ENCODE peak calls at places on chromosome 17, in four cellular contexts. One of them, this sample, is unnamed.

GRCh38 chr17:50952889-50953288 is 86.7 kb upstream of the TOB1 start:
- DNase-seq in NCI-H2081 treated with DMSO at 0.1 percent for 48 hours: no peak
- DNase-seq in T-helper 17 cell: no peak
- DNase-seq in fibroblast of lung: no peak
- DNase-seq in this sample: no peak

GRCh38 chr17:2547176-2547575 is 35.5 kb upstream of the METTL16 start:
- DNase-seq in NCI-H2081 treated with DMSO at 0.1 percent for 48 hours: no peak
- DNase-seq in T-helper 17 cell: no peak
- DNase-seq in fibroblast of lung: peak
- DNase-seq in this sample: peak

GRCh38 chr17:17789828-17790672 is 46.7 kb downstream of the SREBF1 start:
- DNase-seq in NCI-H2081 treated with DMSO at 0.1 percent for 48 hours: no peak
- DNase-seq in T-helper 17 cell: no peak
- DNase-seq in fibroblast of lung: no peak
- DNase-seq in this sample: no peak

GRCh38 chr17:31310260-31310659 is 3.6 kb downstream of the EVI2B start:
- DNase-seq in NCI-H2081 treated with DMSO at 0.1 percent for 48 hours: no peak
- DNase-seq in T-helper 17 cell: peak
- DNase-seq in fibroblast of lung: no peak
- DNase-seq in this sample: no peak

GRCh38 chr17:26792486-26792885 is 501.4 kb upstream of the WSB1 start:
- DNase-seq in NCI-H2081 treated with DMSO at 0.1 percent for 48 hours: no peak
- DNase-seq in T-helper 17 cell: no peak
- DNase-seq in fibroblast of lung: peak
- DNase-seq in this sample: peak

GRCh38 chr17:72471296-72471695 is 350.5 kb downstream of the SOX9 start:
- DNase-seq in NCI-H2081 treated with DMSO at 0.1 percent for 48 hours: no peak
- DNase-seq in T-helper 17 cell: no peak
- DNase-seq in fibroblast of lung: no peak
- DNase-seq in this sample: no peak

GRCh38 chr17:35460354-35460851 is 11.8 kb upstream of the SLFN13 start:
- DNase-seq in NCI-H2081 treated with DMSO at 0.1 percent for 48 hours: no peak
- DNase-seq in T-helper 17 cell: peak
- DNase-seq in fibroblast of lung: no peak
- DNase-seq in this sample: no peak

GRCh38 chr17:4587803-4588202 is 3.5 kb downstream of the SMTNL2 start:
- DNase-seq in NCI-H2081 treated with DMSO at 0.1 percent for 48 hours: no peak
- DNase-seq in T-helper 17 cell: no peak
- DNase-seq in fibroblast of lung: no peak
- DNase-seq in this sample: no peak

GRCh38 chr17:46179375-46179999 is 13.7 kb downstream of the KANSL1 start:
- DNase-seq in NCI-H2081 treated with DMSO at 0.1 percent for 48 hours: no peak
- DNase-seq in T-helper 17 cell: no peak
- DNase-seq in fibroblast of lung: no peak
- DNase-seq in this sample: no peak

GRCh38 chr17:51064061-51064735 is 56.5 kb downstream of the SPAG9 start:
- DNase-seq in NCI-H2081 treated with DMSO at 0.1 percent for 48 hours: no peak
- DNase-seq in T-helper 17 cell: no peak
- DNase-seq in fibroblast of lung: peak
- DNase-seq in this sample: no peak

GRCh38 chr17:45324336-45324735 is 7.5 kb upstream of the MAP3K14 start:
- DNase-seq in NCI-H2081 treated with DMSO at 0.1 percent for 48 hours: no peak
- DNase-seq in T-helper 17 cell: no peak
- DNase-seq in fibroblast of lung: no peak
- DNase-seq in this sample: no peak

GRCh38 chr17:416293-417206 is 63.9 kb upstream of the RPH3AL start:
- DNase-seq in NCI-H2081 treated with DMSO at 0.1 percent for 48 hours: no peak
- DNase-seq in T-helper 17 cell: no peak
- DNase-seq in fibroblast of lung: no peak
- DNase-seq in this sample: no peak

GRCh38 chr17:77496401-77496801 is 355.6 kb downstream of the SEC14L1 start:
- DNase-seq in NCI-H2081 treated with DMSO at 0.1 percent for 48 hours: no peak
- DNase-seq in T-helper 17 cell: no peak
- DNase-seq in fibroblast of lung: no peak
- DNase-seq in this sample: no peak

GRCh38 chr17:2852211-2852610 is 56.0 kb downstream of the RAP1GAP2 start:
- DNase-seq in NCI-H2081 treated with DMSO at 0.1 percent for 48 hours: no peak
- DNase-seq in T-helper 17 cell: no peak
- DNase-seq in fibroblast of lung: no peak
- DNase-seq in this sample: no peak

GRCh38 chr17:79707931-79708891 is 22.5 kb upstream of the ENPP7 start:
- DNase-seq in NCI-H2081 treated with DMSO at 0.1 percent for 48 hours: no peak
- DNase-seq in T-helper 17 cell: peak
- DNase-seq in fibroblast of lung: no peak
- DNase-seq in this sample: peak

GRCh38 chr17:6427284-6427781 is 7.6 kb downstream of the AIPL1 start:
- DNase-seq in NCI-H2081 treated with DMSO at 0.1 percent for 48 hours: no peak
- DNase-seq in T-helper 17 cell: no peak
- DNase-seq in fibroblast of lung: peak
- DNase-seq in this sample: peak

GRCh38 chr17:6699997-6700947 is 12.9 kb downstream of the SLC13A5 start:
- DNase-seq in NCI-H2081 treated with DMSO at 0.1 percent for 48 hours: no peak
- DNase-seq in T-helper 17 cell: no peak
- DNase-seq in fibroblast of lung: no peak
- DNase-seq in this sample: no peak

GRCh38 chr17:74546586-74546985 is 671 bp upstream of the CD300C start:
- DNase-seq in NCI-H2081 treated with DMSO at 0.1 percent for 48 hours: no peak
- DNase-seq in T-helper 17 cell: no peak
- DNase-seq in fibroblast of lung: no peak
- DNase-seq in this sample: no peak